ENCODE peak calls at places on chromosome 4, in nine cellular contexts. Y, L, V, O, H, S, J, D and E are unnamed samples.

GRCh38 chr4:176320340-176320975 is 692 bp downstream of the SPCS3 start:
- DNase-seq in Y (peak), L (peak), V (peak), O (peak), H (peak), S (peak), J (peak), D (peak), E (peak)

GRCh38 chr4:159504634-159505033 is 401.8 kb downstream of the RAPGEF2 start:
- DNase-seq in Y (no peak), L (peak), V (no peak), O (no peak), H (no peak), S (no peak), J (no peak), D (no peak), E (no peak)

GRCh38 chr4:99947190-99947578 is 766 bp upstream of the DNAJB14 start:
- DNase-seq in Y (peak), L (no peak), V (no peak), O (no peak), H (no peak), S (no peak), J (no peak), D (no peak), E (no peak)

GRCh38 chr4:6566582-6567190 is 8.3 kb upstream of the MAN2B2 start:
- DNase-seq in Y (no peak), L (no peak), V (no peak), O (no peak), H (no peak), S (no peak), J (no peak), D (no peak), E (no peak)

GRCh38 chr4:7699040-7699439 is 240.6 kb downstream of the AFAP1 start:
- DNase-seq in Y (no peak), L (peak), V (no peak), O (no peak), H (no peak), S (no peak), J (no peak), D (no peak), E (no peak)

GRCh38 chr4:44257461-44257860 is 191.1 kb downstream of the KCTD8 start:
- DNase-seq in Y (no peak), L (no peak), V (no peak), O (no peak), H (no peak), S (no peak), J (no peak), D (no peak), E (no peak)

GRCh38 chr4:83691998-83692397 is 156.1 kb downstream of the GPAT3 start:
- DNase-seq in Y (peak), L (peak), V (no peak), O (no peak), H (no peak), S (no peak), J (no peak), D (no peak), E (no peak)

GRCh38 chr4:82362565-82362964 is 11.2 kb downstream of the HNRNPD start:
- DNase-seq in Y (no peak), L (no peak), V (no peak), O (no peak), H (no peak), S (no peak), J (no peak), D (no peak), E (no peak)

GRCh38 chr4:1323635-1324442 is 23.2 kb upstream of the UVSSA start:
- DNase-seq in Y (peak), L (peak), V (no peak), O (no peak), H (peak), S (peak), J (no peak), D (no peak), E (no peak)

GRCh38 chr4:1008840-1009646 is 2.4 kb upstream of the FGFRL1 start:
- DNase-seq in Y (no peak), L (no peak), V (no peak), O (peak), H (peak), S (no peak), J (peak), D (no peak), E (peak)

GRCh38 chr4:65508169-65508568 is 162.1 kb downstream of the EPHA5 start:
- DNase-seq in Y (peak), L (peak), V (no peak), O (no peak), H (no peak), S (no peak), J (no peak), D (no peak), E (no peak)

GRCh38 chr4:78379040-78379439 is 172.5 kb upstream of the ANXA3 start:
- DNase-seq in Y (no peak), L (peak), V (no peak), O (no peak), H (no peak), S (no peak), J (no peak), D (no peak), E (no peak)